ENCODE peak calls at places on chromosomes 16 and 17, in seven cellular contexts. D, Q, T, V, S, X and E are unnamed samples.
A peak's percentile ranks its signal among the peaks of the same experiment; 100 is the strongest.

GRCh38 chr16:72991645-72992044 is 56.3 kb downstream of the ZFHX3 start:
- DNase-seq in V (no peak), X (no peak), T (no peak), Q (no peak), D (no peak), S (no peak), E (no peak)

GRCh38 chr17:78239489-78239931 is 8.1 kb downstream of the TMEM235 start:
- DNase-seq in S (no peak), X (no peak), D (no peak), T (no peak), V (no peak), Q (no peak), E (peak; percentile 66)

GRCh38 chr17:9890124-9890523 is 14.9 kb downstream of the RCVRN start:
- DNase-seq in X (peak; percentile 52), Q (no peak), S (no peak), V (peak; percentile 43), D (no peak), T (no peak), E (peak; percentile 75)

GRCh38 chr16:49703494-49703893 is 152.4 kb downstream of the ZNF423 start:
- DNase-seq in Q (no peak), V (no peak), S (no peak), X (no peak), D (no peak), T (no peak), E (no peak)

GRCh38 chr17:11768981-11769380 is 170.7 kb downstream of the DNAH9 start:
- DNase-seq in X (no peak), D (no peak), Q (no peak), V (no peak), S (no peak), T (no peak), E (no peak)

GRCh38 chr16:3095869-3096268 is 3.2 kb downstream of the ZSCAN10 start:
- DNase-seq in S (no peak), T (peak; percentile 57), D (no peak), V (peak; percentile 21), Q (no peak), X (peak; percentile 63), E (peak; percentile 85)

GRCh38 chr16:57204675-57205074 is 18.5 kb downstream of the RSPRY1 start:
- DNase-seq in V (no peak), X (no peak), S (no peak), T (no peak), D (no peak), Q (no peak), E (peak; percentile 14)

GRCh38 chr17:69961488-69962145 is 113.4 kb upstream of the KCNJ16 start:
- DNase-seq in D (no peak), Q (no peak), S (no peak), X (peak; percentile 7), V (no peak), T (peak; percentile 55), E (peak; percentile 1)

GRCh38 chr16:8855051-8855786 is 13.6 kb downstream of the CARHSP1 start:
- DNase-seq in Q (no peak), D (no peak), S (no peak), V (no peak), T (no peak), X (no peak), E (no peak)

GRCh38 chr17:62140836-62141235 is 75.8 kb upstream of the MED13 start:
- DNase-seq in V (no peak), T (no peak), S (no peak), X (no peak), D (no peak), Q (no peak), E (no peak)

GRCh38 chr17:18194394-18194793 is 10.8 kb downstream of the ALKBH5 start:
- DNase-seq in D (no peak), X (no peak), Q (no peak), V (no peak), T (no peak), S (no peak), E (no peak)

GRCh38 chr16:15782573-15783365 is 74.1 kb downstream of the MYH11 start:
- DNase-seq in T (no peak), V (no peak), Q (no peak), S (no peak), X (no peak), D (no peak), E (peak; percentile 57)

DNA sequence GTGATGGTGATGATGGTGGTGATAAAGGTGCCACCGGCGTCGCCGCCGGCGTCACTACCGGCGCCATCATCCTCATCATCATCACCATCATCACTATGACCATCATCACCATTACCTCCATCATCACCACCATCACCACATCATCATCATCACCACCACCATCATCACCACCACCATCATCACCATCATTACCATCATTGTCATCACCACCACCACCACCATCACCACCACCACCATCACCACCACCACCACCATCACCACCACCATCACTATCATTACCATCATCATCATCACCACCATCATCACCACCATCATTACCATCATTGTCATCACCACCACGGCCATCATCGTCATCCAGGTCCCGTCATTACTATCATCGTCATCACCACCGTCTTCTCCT is 179.7 kb downstream of the NPIPB11 start:
- DNase-seq in Q (no peak), D (no peak), X (no peak), S (no peak), T (no peak), V (no peak), E (no peak)
- TF ChIP-seq POLR2A in Q (no peak), D (no peak), X (no peak), S (no peak), T (no peak), V (no peak), E (no peak)

GRCh38 chr17:81528651-81529436 is 667 bp downstream of the FSCN2 start:
- DNase-seq in Q (no peak), S (no peak), T (no peak), D (no peak), V (no peak), X (no peak), E (no peak)

GRCh38 chr17:81526662-81527571 is 1.3 kb upstream of the FSCN2 start:
- DNase-seq in T (no peak), X (no peak), Q (no peak), D (no peak), S (no peak), V (no peak), E (no peak)

GRCh38 chr17:81529437-81529803 is 1.2 kb downstream of the FSCN2 start:
- DNase-seq in V (no peak), S (no peak), T (no peak), D (no peak), Q (no peak), X (no peak), E (no peak)

GRCh38 chr17:81528384-81528650 is 140 bp downstream of the FSCN2 start:
- DNase-seq in X (no peak), T (no peak), V (no peak), S (no peak), Q (no peak), D (no peak), E (no peak)

DNA sequence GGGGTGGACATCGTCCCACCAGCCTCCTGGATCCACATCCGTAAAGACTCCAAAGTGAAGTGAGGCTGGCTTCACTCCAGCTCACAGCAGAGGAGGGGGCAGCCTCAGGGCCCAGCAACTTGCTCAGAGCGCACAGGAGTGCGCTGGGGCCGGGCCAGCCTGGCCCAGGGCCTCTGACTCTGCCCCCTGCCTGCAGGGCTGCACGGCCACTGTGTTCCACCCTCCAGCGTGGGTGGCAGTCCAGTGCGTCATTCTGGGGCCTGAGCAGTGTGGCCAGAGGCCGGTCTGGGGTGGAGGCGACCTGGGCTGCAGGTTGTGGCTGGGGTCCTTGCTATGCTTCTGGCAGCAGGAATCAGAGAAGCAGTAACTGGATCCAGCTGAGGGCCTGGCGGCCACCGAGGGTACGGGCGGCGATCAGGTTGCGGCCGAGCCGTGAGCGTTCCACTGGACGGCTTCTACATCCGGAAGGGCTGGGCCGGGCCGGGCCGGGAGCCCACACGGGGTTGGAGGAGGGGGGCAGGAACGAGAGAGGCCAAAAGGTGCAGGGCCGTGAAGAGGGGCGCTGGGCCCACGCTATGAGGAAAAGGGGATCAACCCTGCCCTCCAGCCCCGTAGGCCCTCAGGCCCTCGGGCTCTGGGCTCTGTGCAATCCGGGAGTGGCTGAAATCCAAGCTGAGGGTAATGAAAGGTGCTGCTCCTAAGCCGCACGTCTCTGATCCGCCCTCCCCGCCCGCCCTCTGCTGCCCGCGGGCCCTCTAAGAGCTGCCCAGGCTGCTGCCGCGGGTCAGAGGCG is at the start of gene FSCN2:
- DNase-seq in X (no peak), V (no peak), T (no peak), D (no peak), Q (no peak), S (no peak), E (no peak)
- H3K4me3 ChIP-seq in X (no peak within 1 kb of the TSS), V (peak within 1 kb of the TSS; percentile 58), T (no peak within 1 kb of the TSS), D (no peak within 1 kb of the TSS), Q (no peak within 1 kb of the TSS), S (no peak within 1 kb of the TSS), E (no peak within 1 kb of the TSS)

GRCh38 chr16:66274335-66275110 is 92.0 kb upstream of the CDH5 start:
- DNase-seq in Q (no peak), V (peak; percentile 32), D (no peak), S (no peak), X (peak; percentile 33), T (no peak), E (peak; percentile 57)
- TF ChIP-seq CTCF in Q (peak; percentile 0), V (peak; percentile 41), D (no peak), S (peak; percentile 24), X (peak; percentile 35), T (peak; percentile 45), E (no peak)

DNA sequence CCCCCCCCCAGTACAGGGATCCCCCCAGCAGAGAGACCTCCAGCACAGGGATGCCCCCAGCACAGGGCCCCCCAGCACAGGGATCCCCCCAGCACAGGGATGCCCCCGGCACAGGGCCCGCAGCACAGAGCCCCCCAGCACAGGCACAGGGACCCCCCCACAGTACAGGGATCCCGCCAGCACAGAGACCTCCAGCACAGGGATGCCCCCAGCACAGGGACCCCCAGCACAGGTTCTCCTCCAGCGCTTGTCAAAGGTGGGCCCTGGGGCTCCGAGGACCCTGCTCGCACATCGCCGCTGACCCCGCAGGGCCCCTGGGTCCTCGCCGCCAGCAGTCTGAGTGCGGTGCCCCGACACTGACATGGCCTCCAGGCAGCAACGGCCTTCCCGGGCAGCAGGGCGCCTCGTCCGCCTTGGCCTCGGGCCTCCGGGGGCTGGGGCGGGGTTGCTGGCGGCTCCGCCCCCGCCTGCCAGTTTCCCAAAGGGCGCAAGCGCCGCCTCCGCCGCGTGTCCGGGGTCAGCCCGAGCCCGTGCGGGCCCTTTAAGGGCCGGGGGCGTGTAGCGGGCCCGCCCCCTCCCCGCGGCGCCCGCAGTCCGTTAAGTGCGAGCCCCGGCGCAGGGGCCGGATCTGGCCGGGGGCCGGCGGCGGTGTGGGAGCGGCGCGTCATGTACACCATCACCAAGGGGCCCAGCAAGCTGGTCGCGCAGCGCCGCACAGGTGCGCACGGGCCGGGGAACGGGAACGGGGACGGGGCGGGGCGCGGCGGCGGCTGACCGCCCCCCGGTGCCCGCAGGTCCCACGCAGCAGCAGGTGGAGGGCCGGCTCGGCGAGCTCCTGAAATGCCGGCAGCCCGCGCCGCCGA is at the start of gene MCRIP2:
- DNase-seq in S (peak; percentile 95), V (no peak), T (peak; percentile 96), D (peak; percentile 86), X (peak; percentile 84), Q (no peak), E (peak; percentile 90)
- TF ChIP-seq POLR2A in S (peak; percentile 92), V (no peak), T (peak; percentile 65), D (peak; percentile 58), X (peak; percentile 72), Q (peak; percentile 2), E (peak; percentile 74)

GRCh38 chr17:15258113-15258512 is 7.0 kb downstream of the PMP22 start:
- DNase-seq in S (no peak), X (no peak), D (no peak), T (no peak), Q (no peak), V (no peak), E (no peak)
- H3K4me3 ChIP-seq in S (no peak overlapping the region), X (no peak overlapping the region), D (no peak overlapping the region), T (no peak overlapping the region), Q (peak overlapping the region; percentile 67), V (no peak overlapping the region), E (no peak overlapping the region)

GRCh38 chr16:84088695-84089395 is 27.9 kb downstream of the MBTPS1 start:
- DNase-seq in T (peak; percentile 75), D (no peak), Q (no peak), S (no peak), X (no peak), V (no peak), E (peak; percentile 44)
- TF ChIP-seq CTCF in T (peak; percentile 27), D (no peak), Q (no peak), S (no peak), X (no peak), V (peak; percentile 35), E (no peak)